ENCODE peak calls at places on chromosomes 7 and 10, in four cellular contexts. One of them, this sample, is unnamed.

GRCh38 chr10:85225311-85225710 is 896.9 kb downstream of the CCSER2 start:
- DNase-seq in astrocyte of the spinal cord: no peak
- DNase-seq in hepatocyte: no peak
- DNase-seq in CD4-positive, CD25-positive, alpha-beta regulatory T cell: no peak
- DNase-seq in this sample: no peak

GRCh38 chr7:2606539-2606936 is 25.2 kb upstream of the TTYH3 start:
- DNase-seq in astrocyte of the spinal cord: no peak
- DNase-seq in hepatocyte: no peak
- DNase-seq in CD4-positive, CD25-positive, alpha-beta regulatory T cell: no peak
- DNase-seq in this sample: no peak

GRCh38 chr10:125023862-125024495 is 82.1 kb downstream of the ZRANB1 start:
- DNase-seq in astrocyte of the spinal cord: no peak
- DNase-seq in hepatocyte: no peak
- DNase-seq in CD4-positive, CD25-positive, alpha-beta regulatory T cell: no peak
- DNase-seq in this sample: no peak

GRCh38 chr10:126221874-126222273 is 166.4 kb downstream of the ADAM12 start:
- DNase-seq in astrocyte of the spinal cord: no peak
- DNase-seq in hepatocyte: no peak
- DNase-seq in CD4-positive, CD25-positive, alpha-beta regulatory T cell: no peak
- DNase-seq in this sample: no peak

GRCh38 chr7:123865517-123866117 is 20.6 kb downstream of the HYAL4 start:
- DNase-seq in astrocyte of the spinal cord: peak; percentile 76
- DNase-seq in hepatocyte: peak; percentile 81
- DNase-seq in CD4-positive, CD25-positive, alpha-beta regulatory T cell: peak; percentile 16
- DNase-seq in this sample: peak; percentile 84

GRCh38 chr10:124320778-124321432 is 97.8 kb downstream of the OAT start:
- DNase-seq in astrocyte of the spinal cord: no peak
- DNase-seq in hepatocyte: no peak
- DNase-seq in CD4-positive, CD25-positive, alpha-beta regulatory T cell: no peak
- DNase-seq in this sample: no peak

GRCh38 chr10:132696204-132696603 is 89.7 kb downstream of the NKX6-2 start:
- DNase-seq in astrocyte of the spinal cord: no peak
- DNase-seq in hepatocyte: no peak
- DNase-seq in CD4-positive, CD25-positive, alpha-beta regulatory T cell: no peak
- DNase-seq in this sample: no peak

GRCh38 chr7:120023494-120024167 is 249.3 kb upstream of the KCND2 start:
- DNase-seq in astrocyte of the spinal cord: peak; percentile 12
- DNase-seq in hepatocyte: no peak
- DNase-seq in CD4-positive, CD25-positive, alpha-beta regulatory T cell: no peak
- DNase-seq in this sample: peak; percentile 46

GRCh38 chr10:16964571-16965241 is 147.5 kb upstream of the RSU1 start:
- DNase-seq in astrocyte of the spinal cord: no peak
- DNase-seq in hepatocyte: no peak
- DNase-seq in CD4-positive, CD25-positive, alpha-beta regulatory T cell: no peak
- DNase-seq in this sample: no peak

GRCh38 chr10:103140469-103140868 is 52.6 kb downstream of the NT5C2 start:
- DNase-seq in astrocyte of the spinal cord: no peak
- DNase-seq in hepatocyte: no peak
- DNase-seq in CD4-positive, CD25-positive, alpha-beta regulatory T cell: no peak
- DNase-seq in this sample: no peak

GRCh38 chr7:127251458-127252379 is 1.0 kb downstream of the GRM8 start:
- DNase-seq in astrocyte of the spinal cord: no peak
- DNase-seq in hepatocyte: peak; percentile 21
- DNase-seq in CD4-positive, CD25-positive, alpha-beta regulatory T cell: no peak
- DNase-seq in this sample: no peak

GRCh38 chr7:71239517-71239916 is 107.6 kb downstream of the GALNT17 start:
- DNase-seq in astrocyte of the spinal cord: no peak
- DNase-seq in hepatocyte: no peak
- DNase-seq in CD4-positive, CD25-positive, alpha-beta regulatory T cell: no peak
- DNase-seq in this sample: no peak

GRCh38 chr10:113304726-113305125 is 248.1 kb upstream of the HABP2 start:
- DNase-seq in astrocyte of the spinal cord: no peak
- DNase-seq in hepatocyte: no peak
- DNase-seq in CD4-positive, CD25-positive, alpha-beta regulatory T cell: no peak
- DNase-seq in this sample: no peak

DNA sequence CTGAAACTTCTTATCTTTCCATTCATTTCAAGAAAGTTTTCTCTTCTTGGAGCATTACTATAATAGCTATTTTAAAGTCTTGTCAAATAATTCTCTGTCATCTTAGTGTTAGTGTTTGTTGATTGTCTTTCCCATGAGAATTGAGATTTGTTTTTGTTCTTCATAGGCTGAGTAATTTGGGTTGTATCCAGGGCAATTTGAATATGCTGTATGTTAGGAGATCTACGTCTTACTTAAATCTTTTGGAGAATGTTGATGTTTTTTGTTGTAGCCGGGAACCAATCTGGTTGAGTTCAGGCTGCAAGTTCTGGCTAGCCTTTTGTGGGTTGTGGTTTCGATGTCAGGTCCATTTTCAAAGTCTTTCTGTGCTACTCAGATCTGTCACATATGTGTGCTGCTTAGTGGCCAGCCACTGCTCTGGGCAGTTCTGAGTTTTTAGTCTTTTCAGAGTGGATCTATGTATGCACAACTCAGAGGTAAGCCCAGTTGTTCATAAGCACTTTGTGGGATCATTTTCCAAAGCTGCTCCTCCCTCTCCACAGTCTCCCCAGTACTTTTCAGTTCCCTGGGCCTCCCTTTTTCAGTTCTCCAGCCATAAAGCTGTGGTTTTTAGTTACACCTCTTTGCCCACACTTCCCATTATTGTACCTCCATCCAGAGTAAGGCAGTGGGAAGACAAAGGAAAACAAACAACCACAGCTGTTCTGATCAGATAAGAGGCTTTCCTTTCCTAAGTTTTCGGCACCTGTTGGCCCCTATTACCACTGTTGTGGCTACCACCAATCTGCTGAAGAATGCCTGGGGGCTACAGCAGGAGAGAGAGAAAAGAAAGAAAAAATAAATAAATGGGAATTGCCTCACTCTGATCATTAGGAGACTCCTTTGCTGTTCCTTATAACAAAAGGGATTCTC is 4.7 kb upstream of the CCNJ start:
- DNase-seq in astrocyte of the spinal cord: no peak
- DNase-seq in hepatocyte: no peak
- DNase-seq in CD4-positive, CD25-positive, alpha-beta regulatory T cell: no peak
- DNase-seq in this sample: no peak
- H3K4me3 ChIP-seq in astrocyte of the spinal cord: no peak overlapping the region
- H3K4me3 ChIP-seq in hepatocyte: no peak overlapping the region
- H3K4me3 ChIP-seq in CD4-positive, CD25-positive, alpha-beta regulatory T cell: no peak overlapping the region
- H3K4me3 ChIP-seq in this sample: no peak overlapping the region

DNA sequence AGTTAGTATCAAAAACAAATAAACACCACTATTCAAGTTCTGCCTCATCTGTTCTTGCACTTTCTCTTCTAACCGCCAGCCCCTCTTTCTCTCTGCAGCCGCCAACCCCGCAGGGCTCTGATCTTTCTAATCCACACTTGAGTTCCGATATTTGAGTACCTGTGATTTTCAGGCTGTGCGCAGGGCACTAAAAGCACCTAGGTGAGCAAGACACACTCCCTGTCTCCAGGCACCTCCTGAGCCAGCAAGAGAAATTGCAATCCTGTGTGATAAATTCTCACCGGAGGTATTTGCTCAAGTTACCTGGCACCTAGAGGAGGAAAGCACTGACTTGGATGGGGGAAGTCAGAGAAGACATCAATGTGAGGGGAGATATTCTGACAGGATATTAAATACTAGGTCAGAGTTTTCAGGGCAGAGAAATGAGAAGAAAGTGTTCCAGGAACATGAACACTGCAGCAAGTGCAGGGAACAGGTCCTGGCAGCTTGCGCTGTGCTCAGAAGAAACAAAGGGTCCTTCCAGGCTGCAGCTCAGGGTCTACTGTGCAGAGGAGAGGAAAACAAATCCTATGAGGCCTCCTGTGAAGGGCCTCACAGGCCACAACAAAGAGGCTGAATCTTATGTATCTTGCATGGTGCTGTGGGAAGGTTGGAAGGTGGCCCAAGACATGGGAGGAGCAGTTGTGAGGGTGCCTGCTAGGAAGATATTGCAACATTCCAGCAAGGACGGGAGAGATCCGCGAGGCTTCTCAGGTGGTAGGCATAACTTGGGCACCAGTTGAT is 568.7 kb upstream of the MGMT start:
- DNase-seq in astrocyte of the spinal cord: no peak
- DNase-seq in hepatocyte: no peak
- DNase-seq in CD4-positive, CD25-positive, alpha-beta regulatory T cell: no peak
- DNase-seq in this sample: no peak
- H3K4me3 ChIP-seq in astrocyte of the spinal cord: no peak overlapping the region
- H3K4me3 ChIP-seq in hepatocyte: no peak overlapping the region
- H3K4me3 ChIP-seq in CD4-positive, CD25-positive, alpha-beta regulatory T cell: no peak overlapping the region
- H3K4me3 ChIP-seq in this sample: no peak overlapping the region

GRCh38 chr7:82444220-82445049 is 858 bp upstream of the CACNA2D1 start:
- DNase-seq in astrocyte of the spinal cord: no peak
- DNase-seq in hepatocyte: no peak
- DNase-seq in CD4-positive, CD25-positive, alpha-beta regulatory T cell: no peak
- DNase-seq in this sample: no peak

GRCh38 chr7:82443801-82444219 is 233 bp upstream of the CACNA2D1 start:
- DNase-seq in astrocyte of the spinal cord: peak; percentile 87
- DNase-seq in hepatocyte: peak; percentile 81
- DNase-seq in CD4-positive, CD25-positive, alpha-beta regulatory T cell: no peak
- DNase-seq in this sample: peak; percentile 91

GRCh38 chr7:82443044-82443800 is at the start of gene CACNA2D1:
- DNase-seq in astrocyte of the spinal cord: peak; percentile 59
- DNase-seq in hepatocyte: peak; percentile 46
- DNase-seq in CD4-positive, CD25-positive, alpha-beta regulatory T cell: no peak
- DNase-seq in this sample: no peak

GRCh38 chr7:82441916-82442478 is 1.6 kb downstream of the CACNA2D1 start:
- DNase-seq in astrocyte of the spinal cord: peak; percentile 33
- DNase-seq in hepatocyte: no peak
- DNase-seq in CD4-positive, CD25-positive, alpha-beta regulatory T cell: no peak
- DNase-seq in this sample: peak; percentile 45

GRCh38 chr7:82442492-82443043 is 1.0 kb downstream of the CACNA2D1 start:
- DNase-seq in astrocyte of the spinal cord: peak; percentile 39
- DNase-seq in hepatocyte: peak; percentile 14
- DNase-seq in CD4-positive, CD25-positive, alpha-beta regulatory T cell: no peak
- DNase-seq in this sample: peak; percentile 28
- H3K4me3 ChIP-seq in astrocyte of the spinal cord: peak overlapping the region; percentile 78
- H3K4me3 ChIP-seq in hepatocyte: peak overlapping the region; percentile 75
- H3K4me3 ChIP-seq in CD4-positive, CD25-positive, alpha-beta regulatory T cell: no peak overlapping the region
- H3K4me3 ChIP-seq in this sample: peak overlapping the region; percentile 83

GRCh38 chr7:75546272-75547015 is 54.3 kb downstream of the SPDYE5 start:
- DNase-seq in astrocyte of the spinal cord: no peak
- DNase-seq in hepatocyte: no peak
- DNase-seq in CD4-positive, CD25-positive, alpha-beta regulatory T cell: no peak
- DNase-seq in this sample: no peak
- H3K4me3 ChIP-seq in astrocyte of the spinal cord: no peak overlapping the region
- H3K4me3 ChIP-seq in hepatocyte: no peak overlapping the region
- H3K4me3 ChIP-seq in CD4-positive, CD25-positive, alpha-beta regulatory T cell: no peak overlapping the region
- H3K4me3 ChIP-seq in this sample: no peak overlapping the region

GRCh38 chr10:67839957-67840356 is 2.0 kb upstream of the DNAJC12 start:
- DNase-seq in astrocyte of the spinal cord: no peak
- DNase-seq in hepatocyte: no peak
- DNase-seq in CD4-positive, CD25-positive, alpha-beta regulatory T cell: no peak
- DNase-seq in this sample: peak; percentile 75

GRCh38 chr10:67836972-67837371 is 1.0 kb downstream of the DNAJC12 start:
- DNase-seq in astrocyte of the spinal cord: no peak
- DNase-seq in hepatocyte: no peak
- DNase-seq in CD4-positive, CD25-positive, alpha-beta regulatory T cell: no peak
- DNase-seq in this sample: no peak

GRCh38 chr10:67834375-67834774 is 3.6 kb downstream of the DNAJC12 start:
- DNase-seq in astrocyte of the spinal cord: no peak
- DNase-seq in hepatocyte: no peak
- DNase-seq in CD4-positive, CD25-positive, alpha-beta regulatory T cell: no peak
- DNase-seq in this sample: no peak

GRCh38 chr10:67836491-67836890 is 1.5 kb downstream of the DNAJC12 start:
- DNase-seq in astrocyte of the spinal cord: no peak
- DNase-seq in hepatocyte: no peak
- DNase-seq in CD4-positive, CD25-positive, alpha-beta regulatory T cell: no peak
- DNase-seq in this sample: no peak

GRCh38 chr10:67837519-67838314 is at the start of gene DNAJC12:
- DNase-seq in astrocyte of the spinal cord: peak; percentile 62
- DNase-seq in hepatocyte: peak; percentile 62
- DNase-seq in CD4-positive, CD25-positive, alpha-beta regulatory T cell: no peak
- DNase-seq in this sample: peak; percentile 81
- H3K4me3 ChIP-seq in astrocyte of the spinal cord: peak within 1 kb of the TSS; percentile 42
- H3K4me3 ChIP-seq in hepatocyte: peak within 1 kb of the TSS; percentile 3
- H3K4me3 ChIP-seq in CD4-positive, CD25-positive, alpha-beta regulatory T cell: no peak within 1 kb of the TSS
- H3K4me3 ChIP-seq in this sample: peak within 1 kb of the TSS; percentile 19

GRCh38 chr10:86967481-86967941 is 771 bp upstream of the ADIRF start:
- DNase-seq in astrocyte of the spinal cord: no peak
- DNase-seq in hepatocyte: no peak
- DNase-seq in CD4-positive, CD25-positive, alpha-beta regulatory T cell: no peak
- DNase-seq in this sample: no peak

GRCh38 chr10:86969421-86970041 is 1.2 kb downstream of the ADIRF start:
- DNase-seq in astrocyte of the spinal cord: peak; percentile 29
- DNase-seq in hepatocyte: peak; percentile 18
- DNase-seq in CD4-positive, CD25-positive, alpha-beta regulatory T cell: no peak
- DNase-seq in this sample: peak; percentile 38

GRCh38 chr10:86970152-86970886 is 2.0 kb downstream of the ADIRF start:
- DNase-seq in astrocyte of the spinal cord: peak; percentile 39
- DNase-seq in hepatocyte: peak; percentile 29
- DNase-seq in CD4-positive, CD25-positive, alpha-beta regulatory T cell: no peak
- DNase-seq in this sample: peak; percentile 34

GRCh38 chr10:86968994-86969355 is 693 bp downstream of the ADIRF start:
- DNase-seq in astrocyte of the spinal cord: no peak
- DNase-seq in hepatocyte: no peak
- DNase-seq in CD4-positive, CD25-positive, alpha-beta regulatory T cell: no peak
- DNase-seq in this sample: no peak

DNA sequence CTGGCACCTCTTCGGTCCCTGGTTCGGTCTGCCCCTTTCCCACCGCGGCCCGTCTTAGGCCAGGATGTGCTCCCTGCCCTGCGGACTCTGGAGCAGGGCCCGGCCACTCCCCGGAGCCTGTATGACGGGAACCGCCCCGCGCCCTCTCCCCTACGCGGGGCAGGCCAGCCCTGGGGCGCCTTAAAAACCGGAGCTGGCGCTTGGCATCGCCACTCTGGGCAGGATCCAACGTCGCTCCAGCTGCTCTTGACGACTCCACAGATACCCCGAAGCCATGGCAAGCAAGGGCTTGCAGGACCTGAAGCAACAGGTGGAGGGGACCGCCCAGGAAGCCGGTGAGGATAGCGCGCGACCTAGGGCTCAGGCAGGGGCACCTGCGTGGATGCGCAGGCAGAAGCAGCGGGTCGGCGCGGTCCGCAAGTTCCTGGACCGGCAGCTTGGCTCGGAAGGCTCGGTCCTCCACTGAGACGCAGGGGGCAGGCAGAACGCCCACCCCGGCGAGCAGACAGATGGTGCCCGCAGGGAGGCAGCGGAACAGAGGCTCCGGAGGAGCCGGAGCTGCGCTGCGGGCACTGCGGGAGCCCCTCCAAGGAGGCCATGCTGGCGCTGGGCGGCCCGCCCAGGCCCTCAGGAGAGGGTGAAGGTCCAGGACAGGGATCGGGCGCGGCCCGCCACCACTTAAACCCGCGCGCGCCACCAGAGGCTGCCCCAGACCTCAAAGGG is at the start of gene ADIRF:
- DNase-seq in astrocyte of the spinal cord: no peak
- DNase-seq in hepatocyte: peak; percentile 8
- DNase-seq in CD4-positive, CD25-positive, alpha-beta regulatory T cell: no peak
- DNase-seq in this sample: no peak
- H3K4me3 ChIP-seq in astrocyte of the spinal cord: peak within 1 kb of the TSS; percentile 34
- H3K4me3 ChIP-seq in hepatocyte: no peak within 1 kb of the TSS
- H3K4me3 ChIP-seq in CD4-positive, CD25-positive, alpha-beta regulatory T cell: no peak within 1 kb of the TSS
- H3K4me3 ChIP-seq in this sample: peak within 1 kb of the TSS; percentile 24

GRCh38 chr7:116706668-116707126 is 34.7 kb downstream of the MET start:
- DNase-seq in astrocyte of the spinal cord: peak; percentile 66
- DNase-seq in hepatocyte: no peak
- DNase-seq in CD4-positive, CD25-positive, alpha-beta regulatory T cell: no peak
- DNase-seq in this sample: peak; percentile 71
- H3K4me3 ChIP-seq in astrocyte of the spinal cord: no peak overlapping the region
- H3K4me3 ChIP-seq in hepatocyte: no peak overlapping the region
- H3K4me3 ChIP-seq in CD4-positive, CD25-positive, alpha-beta regulatory T cell: no peak overlapping the region
- H3K4me3 ChIP-seq in this sample: no peak overlapping the region